ENCODE peak calls at places on chromosomes 2 and 18, in nine cellular contexts. B is ovary; Y is foreskin fibroblast; F is H9; V is OCI-LY7; U is coronary artery; G is psoas muscle; H is activated CD8-positive, alpha-beta T cell treated with anti-CD3 and anti-CD28 coated beads for 36 hours; S is bronchial epithelial cell. A is an unnamed sample.

GRCh38 chr18:14025306-14025940 is 106.8 kb downstream of the ZNF519 start:
- DNase-seq in F (peak), Y (no peak), G (no peak), U (no peak), H (no peak), S (no peak), V (no peak), B (no peak), A (no peak)

GRCh38 chr2:121038831-121039230 is 246.2 kb downstream of the TFCP2L1 start:
- DNase-seq in S (peak), U (no peak), V (no peak), G (no peak), Y (peak), H (no peak), F (peak), B (no peak), A (no peak)

GRCh38 chr2:16212321-16212720 is 272.0 kb downstream of the MYCN start:
- DNase-seq in F (no peak), U (no peak), Y (no peak), S (no peak), V (no peak), B (no peak), G (no peak), H (no peak), A (no peak)

GRCh38 chr2:80378-80777 is 34.1 kb upstream of the FAM110C start:
- DNase-seq in V (no peak), Y (no peak), H (no peak), U (no peak), S (no peak), F (peak), B (no peak), G (no peak), A (no peak)

GRCh38 chr2:55804535-55804934 is 110.9 kb upstream of the PNPT1 start:
- DNase-seq in S (no peak), H (no peak), Y (no peak), V (no peak), B (no peak), G (no peak), F (no peak), U (no peak), A (no peak)

GRCh38 chr2:109494351-109494750 is 119.4 kb downstream of the SEPTIN10 start:
- DNase-seq in Y (no peak), F (no peak), H (no peak), B (no peak), V (no peak), G (no peak), U (no peak), S (no peak), A (no peak)

GRCh38 chr2:171813729-171814128 is 80.3 kb downstream of the SLC25A12 start:
- DNase-seq in Y (no peak), B (no peak), H (no peak), S (no peak), F (no peak), G (no peak), V (no peak), U (no peak), A (no peak)

GRCh38 chr18:36297419-36298112 is at the start of gene FHOD3:
- DNase-seq in S (no peak), G (peak), F (peak), V (no peak), H (peak), U (no peak), B (peak), Y (peak), A (peak)

GRCh38 chr2:8517850-8518480 is 163.9 kb upstream of the ID2 start:
- DNase-seq in Y (no peak), H (no peak), V (no peak), S (no peak), U (no peak), G (no peak), B (no peak), F (peak), A (no peak)

GRCh38 chr18:7369006-7369405 is 138.1 kb downstream of the LRRC30 start:
- DNase-seq in B (no peak), G (no peak), Y (no peak), U (no peak), H (no peak), F (no peak), S (no peak), V (no peak), A (no peak)

GRCh38 chr18:79805926-79806487 is 8.3 kb downstream of the KCNG2 start:
- DNase-seq in U (no peak), S (no peak), B (no peak), F (no peak), G (no peak), H (no peak), Y (no peak), V (no peak), A (no peak)

GRCh38 chr2:105104208-105104731 is 66.4 kb downstream of the MRPS9 start:
- DNase-seq in G (no peak), V (no peak), Y (peak), F (no peak), S (peak), U (no peak), H (no peak), B (no peak), A (no peak)

GRCh38 chr2:148794558-148794957 is 80.5 kb upstream of the KIF5C start:
- DNase-seq in H (no peak), Y (peak), G (no peak), S (peak), F (no peak), V (no peak), B (no peak), U (no peak), A (no peak)

GRCh38 chr2:173926875-173927274 is 38.3 kb downstream of the SP3 start:
- DNase-seq in G (no peak), U (no peak), Y (no peak), B (no peak), F (no peak), H (no peak), V (no peak), S (no peak), A (no peak)

GRCh38 chr18:61531182-61531581 is 198.0 kb downstream of the CDH20 start:
- DNase-seq in S (no peak), Y (no peak), F (no peak), U (no peak), V (no peak), G (no peak), B (no peak), H (no peak), A (no peak)

GRCh38 chr2:97701186-97701585 is 12.2 kb upstream of the ZAP70 start:
- DNase-seq in H (no peak), S (no peak), U (no peak), Y (no peak), F (peak), V (no peak), G (no peak), B (no peak), A (no peak)

GRCh38 chr2:24652265-24653232 is 140.6 kb downstream of the PTRHD1 start:
- DNase-seq in U (no peak), V (no peak), F (no peak), Y (no peak), S (no peak), G (no peak), B (no peak), H (no peak), A (no peak)

GRCh38 chr2:16644204-16644925 is 21.3 kb downstream of the CYRIA start:
- DNase-seq in S (peak), U (no peak), Y (no peak), V (no peak), H (no peak), F (no peak), B (no peak), G (no peak), A (no peak)

GRCh38 chr2:16014802-16015201 is 74.5 kb downstream of the MYCN start:
- DNase-seq in U (no peak), B (no peak), F (no peak), S (no peak), Y (no peak), V (no peak), G (no peak), H (no peak), A (no peak)

GRCh38 chr18:44943201-44943881 is 262.7 kb downstream of the SETBP1 start:
- DNase-seq in V (no peak), S (peak), G (no peak), Y (no peak), B (no peak), H (no peak), U (no peak), F (peak), A (no peak)

GRCh38 chr2:36451512-36451911 is 95.9 kb downstream of the CRIM1 start:
- DNase-seq in V (no peak), F (no peak), B (no peak), Y (no peak), G (no peak), S (no peak), H (no peak), U (no peak), A (no peak)

GRCh38 chr18:66495844-66496243 is 108.0 kb downstream of the CDH19 start:
- DNase-seq in U (no peak), G (peak), F (peak), S (peak), V (peak), B (no peak), Y (no peak), H (peak), A (peak)

GRCh38 chr2:175766880-175767279 is 235.2 kb downstream of the LNPK start:
- DNase-seq in V (no peak), Y (peak), H (no peak), U (no peak), F (no peak), B (no peak), S (peak), G (no peak), A (no peak)

GRCh38 chr2:106085441-106085911 is 108.6 kb downstream of the UXS1 start:
- DNase-seq in G (no peak), F (no peak), V (peak), Y (peak), S (peak), U (no peak), H (peak), B (no peak), A (no peak)

GRCh38 chr2:199278099-199278498 is 179.6 kb downstream of the SATB2 start:
- DNase-seq in H (no peak), U (no peak), S (peak), Y (no peak), V (no peak), F (no peak), G (no peak), B (no peak), A (no peak)

GRCh38 chr2:199273043-199273647 is 184.6 kb downstream of the SATB2 start:
- DNase-seq in H (no peak), F (no peak), Y (peak), U (no peak), G (no peak), B (no peak), S (peak), V (no peak), A (no peak)
- TF ChIP-seq CTCF in H (no peak), F (no peak), Y (no peak), U (no peak), G (no peak), B (no peak), S (no peak), V (no peak), A (no peak)

DNA sequence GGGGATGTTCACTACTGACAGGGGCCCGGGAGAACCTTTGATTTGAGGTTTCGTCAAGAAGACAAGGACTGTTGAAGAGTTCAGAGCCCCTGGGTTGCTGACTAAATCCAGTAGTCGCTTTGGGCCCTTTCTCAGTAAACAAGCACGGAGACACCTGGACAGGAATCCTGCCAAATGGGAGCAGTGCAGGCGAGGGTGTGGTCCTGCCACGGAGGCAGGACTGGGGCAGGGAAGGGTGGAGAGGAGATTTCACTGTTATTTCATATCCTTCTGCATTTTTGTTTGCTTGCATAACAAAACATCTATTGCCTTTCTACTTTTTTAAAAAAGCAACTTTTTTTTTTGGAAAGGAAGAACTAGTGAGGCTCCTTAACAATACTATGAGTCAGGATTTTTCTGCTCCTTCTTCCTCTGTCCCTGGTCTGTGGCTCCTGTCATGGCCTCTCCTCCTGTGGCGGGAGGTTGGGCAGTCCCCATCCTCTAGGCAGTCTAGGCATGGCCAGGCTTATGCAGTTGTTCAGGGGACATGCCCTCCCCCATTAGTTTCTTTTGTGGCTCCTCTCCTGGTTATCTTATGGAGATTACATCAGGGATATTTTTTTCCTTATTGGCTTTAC is 57.7 kb downstream of the ARHGEF4 start:
- DNase-seq in H (no peak), G (no peak), B (no peak), U (no peak), S (peak), V (no peak), Y (no peak), F (no peak), A (no peak)
- TF ChIP-seq CTCF in H (no peak), G (no peak), B (no peak), U (no peak), S (no peak), V (no peak), Y (no peak), F (no peak), A (no peak)

GRCh38 chr2:77519888-77520506 is 2.2 kb downstream of the LRRTM4 start:
- DNase-seq in F (no peak), Y (no peak), B (no peak), H (no peak), U (no peak), V (no peak), S (no peak), G (no peak), A (no peak)

GRCh38 chr2:77522883-77523282 is 707 bp upstream of the LRRTM4 start:
- DNase-seq in U (no peak), Y (no peak), H (no peak), B (no peak), G (no peak), S (no peak), F (no peak), V (no peak), A (no peak)

GRCh38 chr2:77521482-77521881 is 694 bp downstream of the LRRTM4 start:
- DNase-seq in G (no peak), V (no peak), S (no peak), Y (no peak), F (peak), U (no peak), H (no peak), B (no peak), A (no peak)

GRCh38 chr2:77520981-77521380 is 1.2 kb downstream of the LRRTM4 start:
- DNase-seq in V (no peak), G (no peak), H (no peak), F (no peak), B (no peak), S (no peak), U (no peak), Y (no peak), A (no peak)

GRCh38 chr2:77521931-77522470 is at the start of gene LRRTM4:
- DNase-seq in U (no peak), B (no peak), V (no peak), G (peak), H (no peak), S (no peak), Y (no peak), F (peak), A (no peak)
- TF ChIP-seq CTCF in U (no peak), B (no peak), V (no peak), G (no peak), H (no peak), S (no peak), Y (no peak), F (peak), A (no peak)

DNA sequence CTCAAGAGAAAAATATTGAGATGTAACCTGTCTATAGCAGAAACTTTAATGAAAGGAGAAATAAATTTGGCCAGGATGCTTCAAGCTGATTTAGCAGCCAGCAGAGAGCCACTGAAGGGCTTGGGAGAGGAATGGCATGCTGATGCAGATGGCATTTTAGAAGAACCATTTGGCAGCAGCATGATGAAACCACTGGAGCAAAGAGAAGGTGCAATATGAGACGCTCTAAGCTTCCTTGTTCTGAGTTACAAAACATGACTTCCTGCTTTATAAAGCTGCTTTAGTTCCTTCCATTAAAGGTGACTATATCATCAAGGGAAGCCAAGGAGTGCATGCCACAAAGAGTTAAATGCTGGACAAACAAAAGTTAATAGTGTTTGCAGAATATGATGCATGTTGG is 189.7 kb downstream of the PID1 start:
- DNase-seq in V (no peak), Y (peak), B (no peak), U (no peak), F (no peak), S (no peak), G (no peak), H (no peak), A (no peak)
- TF ChIP-seq CTCF in V (no peak), Y (no peak), B (no peak), U (no peak), F (no peak), S (no peak), G (no peak), H (no peak), A (no peak)

DNA sequence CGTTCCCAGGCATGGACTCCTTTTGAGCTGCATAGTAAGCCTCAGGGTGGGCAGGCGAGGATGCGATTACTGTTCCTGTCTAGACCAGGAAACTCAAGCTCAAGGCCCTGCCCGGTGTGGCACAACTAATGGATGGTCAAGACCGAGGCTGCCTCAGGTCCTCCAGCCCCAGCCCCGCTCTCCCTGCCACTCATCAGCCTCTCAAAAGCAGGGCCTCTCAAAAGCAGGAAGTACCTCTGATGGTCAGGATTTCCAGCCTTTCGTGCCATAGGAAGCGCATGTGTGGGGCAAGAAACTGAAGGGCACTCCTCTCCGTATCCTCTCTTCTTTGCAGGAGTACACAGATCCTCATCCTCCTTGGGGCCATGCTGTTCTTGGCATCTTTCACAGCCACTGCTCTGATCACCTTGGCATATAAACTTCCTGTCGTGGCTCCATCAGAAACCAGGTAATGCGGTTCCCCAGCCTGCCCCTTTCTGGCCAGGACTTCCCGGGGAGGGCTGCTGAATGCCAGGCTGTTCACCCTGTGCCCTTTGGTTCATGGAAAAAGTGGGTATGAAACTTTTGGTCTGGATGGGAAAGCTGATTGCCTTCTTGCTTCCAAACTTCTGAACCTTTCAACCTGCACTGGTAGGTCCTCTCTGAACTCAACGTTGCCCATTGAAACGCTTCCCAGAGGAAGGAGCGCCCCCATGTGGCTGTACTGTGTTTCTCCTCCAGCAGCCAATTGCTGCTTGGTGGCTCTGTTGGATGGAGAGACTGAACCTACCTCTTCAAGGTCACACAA is 82.8 kb upstream of the SEC11C start:
- DNase-seq in Y (peak), U (peak), S (peak), G (peak), B (peak), F (peak), V (peak), H (peak), A (peak)
- TF ChIP-seq CTCF in Y (peak), U (peak), S (peak), G (peak), B (peak), F (peak), V (peak), H (peak), A (peak)

DNA sequence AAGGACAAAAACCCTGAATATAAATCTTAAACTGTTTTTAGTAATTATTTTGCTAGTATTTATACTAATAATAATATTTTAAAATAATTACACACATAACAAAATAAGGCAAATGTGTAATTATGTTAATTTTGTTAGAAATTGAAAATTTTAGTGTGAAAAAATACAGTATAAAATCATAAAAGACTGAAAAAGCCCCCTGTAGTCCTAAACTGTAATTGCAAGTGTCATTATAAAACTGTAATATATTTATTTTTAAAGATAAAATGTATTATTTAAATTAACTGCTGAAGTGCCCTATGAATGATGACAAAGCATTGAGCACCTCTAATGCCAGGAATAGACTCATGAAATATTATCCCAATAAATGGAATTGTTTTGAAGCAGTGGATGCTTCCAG is 1117.7 kb downstream of the CBLN2 start:
- DNase-seq in U (no peak), Y (no peak), H (no peak), B (no peak), G (no peak), S (no peak), F (no peak), V (no peak), A (no peak)
- TF ChIP-seq CTCF in U (no peak), Y (no peak), H (peak), B (no peak), G (no peak), S (no peak), F (peak), V (no peak), A (no peak)